ENCODE peak calls at places on chromosomes 11 and 22, in six cellular contexts. One of them, this sample, is unnamed.
A peak's percentile ranks its signal among the peaks of the same experiment; 100 is the strongest.

GRCh38 chr22:40462195-40462988 is 92.0 kb downstream of the SGSM3 start:
- DNase-seq in AG20443: no peak
- DNase-seq in astrocyte of the cerebellum: no peak
- DNase-seq in EH: no peak
- DNase-seq in ELF-1: no peak
- DNase-seq in right atrium auricular region: no peak
- DNase-seq in this sample: no peak

GRCh38 chr11:70490208-70490607 is 91.9 kb downstream of the CTTN start:
- DNase-seq in AG20443: no peak
- DNase-seq in astrocyte of the cerebellum: no peak
- DNase-seq in EH: no peak
- DNase-seq in ELF-1: no peak
- DNase-seq in right atrium auricular region: no peak
- DNase-seq in this sample: no peak

GRCh38 chr11:73645972-73646631 is at the start of gene PLEKHB1:
- DNase-seq in AG20443: no peak
- DNase-seq in astrocyte of the cerebellum: no peak
- DNase-seq in EH: no peak
- DNase-seq in ELF-1: peak; percentile 74
- DNase-seq in right atrium auricular region: no peak
- DNase-seq in this sample: no peak

GRCh38 chr11:128341767-128342318 is 245.5 kb downstream of the ETS1 start:
- DNase-seq in AG20443: no peak
- DNase-seq in astrocyte of the cerebellum: no peak
- DNase-seq in EH: no peak
- DNase-seq in ELF-1: no peak
- DNase-seq in right atrium auricular region: no peak
- DNase-seq in this sample: no peak

GRCh38 chr11:43735931-43736330 is 55.4 kb downstream of the HSD17B12 start:
- DNase-seq in AG20443: peak; percentile 68
- DNase-seq in astrocyte of the cerebellum: peak; percentile 42
- DNase-seq in EH: peak; percentile 78
- DNase-seq in ELF-1: no peak
- DNase-seq in right atrium auricular region: no peak
- DNase-seq in this sample: no peak

GRCh38 chr11:79314906-79315689 is 125.7 kb downstream of the TENM4 start:
- DNase-seq in AG20443: peak; percentile 33
- DNase-seq in astrocyte of the cerebellum: no peak
- DNase-seq in EH: peak; percentile 17
- DNase-seq in ELF-1: peak; percentile 61
- DNase-seq in right atrium auricular region: no peak
- DNase-seq in this sample: no peak

GRCh38 chr11:46296520-46297448 is 19.3 kb downstream of the CREB3L1 start:
- DNase-seq in AG20443: peak; percentile 72
- DNase-seq in astrocyte of the cerebellum: peak; percentile 90
- DNase-seq in EH: peak; percentile 95
- DNase-seq in ELF-1: peak; percentile 98
- DNase-seq in right atrium auricular region: no peak
- DNase-seq in this sample: no peak

GRCh38 chr11:82980292-82980691 is 78.8 kb downstream of the DDIAS start:
- DNase-seq in AG20443: peak; percentile 64
- DNase-seq in astrocyte of the cerebellum: peak; percentile 5
- DNase-seq in EH: peak; percentile 95
- DNase-seq in ELF-1: no peak
- DNase-seq in right atrium auricular region: no peak
- DNase-seq in this sample: no peak

GRCh38 chr11:77732143-77732542 is 88.4 kb downstream of the RSF1 start:
- DNase-seq in AG20443: no peak
- DNase-seq in astrocyte of the cerebellum: no peak
- DNase-seq in EH: no peak
- DNase-seq in ELF-1: no peak
- DNase-seq in right atrium auricular region: no peak
- DNase-seq in this sample: no peak

GRCh38 chr11:36385121-36385530 is 89.0 kb downstream of the PRR5L start:
- DNase-seq in AG20443: no peak
- DNase-seq in astrocyte of the cerebellum: peak; percentile 50
- DNase-seq in EH: peak; percentile 58
- DNase-seq in ELF-1: no peak
- DNase-seq in right atrium auricular region: no peak
- DNase-seq in this sample: no peak

GRCh38 chr22:36818010-36818642 is 1.3 kb upstream of the PVALB start:
- DNase-seq in AG20443: peak; percentile 43
- DNase-seq in astrocyte of the cerebellum: no peak
- DNase-seq in EH: no peak
- DNase-seq in ELF-1: no peak
- DNase-seq in right atrium auricular region: no peak
- DNase-seq in this sample: no peak

GRCh38 chr11:46669606-46670243 is 30.7 kb downstream of the ARHGAP1 start:
- DNase-seq in AG20443: peak; percentile 9
- DNase-seq in astrocyte of the cerebellum: no peak
- DNase-seq in EH: peak; percentile 61
- DNase-seq in ELF-1: no peak
- DNase-seq in right atrium auricular region: no peak
- DNase-seq in this sample: no peak

GRCh38 chr22:23534851-23535717 is 45.0 kb downstream of the IGLL1 start:
- DNase-seq in AG20443: no peak
- DNase-seq in astrocyte of the cerebellum: no peak
- DNase-seq in EH: no peak
- DNase-seq in ELF-1: no peak
- DNase-seq in right atrium auricular region: no peak
- DNase-seq in this sample: peak; percentile 48

This sample was measured in activated naive CD4-positive, alpha-beta T cell treated with anti-CD3 and anti-CD28 coated beads, Interleukin-2, amount 50 U/mL, for 72 hours.